ENCODE peak calls at places on chromosome 9, in four cellular contexts. S is WTC11, T is K562, U is GM12878. K is an unnamed sample.

GRCh38 chr9:122944960-122945888 is 4.4 kb downstream of the RABGAP1 start:
- DNase-seq in U (no peak), T (no peak), S (no peak), K (no peak)

GRCh38 chr9:21830589-21830988 is 28.2 kb downstream of the MTAP start:
- DNase-seq in U (no peak), S (no peak), T (no peak), K (no peak)

GRCh38 chr9:89674667-89675402 is 70.0 kb downstream of the GADD45G start:
- DNase-seq in U (no peak), T (no peak), S (peak), K (no peak)

GRCh38 chr9:126692041-126692758 is 78.5 kb downstream of the LMX1B start:
- DNase-seq in U (no peak), S (peak), T (no peak), K (no peak)

GRCh38 chr9:92170848-92171247 is 55.6 kb upstream of the SPTLC1 start:
- DNase-seq in U (no peak), S (no peak), T (no peak), K (no peak)

GRCh38 chr9:71355884-71356283 is 234.5 kb upstream of the TRPM3 start:
- DNase-seq in U (no peak), S (peak), T (no peak), K (peak)

GRCh38 chr9:104881991-104882555 is 45.9 kb downstream of the ABCA1 start:
- DNase-seq in U (no peak), S (no peak), T (no peak), K (no peak)

GRCh38 chr9:33263936-33264472 is 504 bp downstream of the BAG1 start:
- DNase-seq in S (no peak), U (no peak), T (no peak), K (peak)

GRCh38 chr9:137023583-137023991 is 4.5 kb downstream of the ABCA2 start:
- DNase-seq in S (no peak), T (no peak), U (no peak), K (no peak)

DNA sequence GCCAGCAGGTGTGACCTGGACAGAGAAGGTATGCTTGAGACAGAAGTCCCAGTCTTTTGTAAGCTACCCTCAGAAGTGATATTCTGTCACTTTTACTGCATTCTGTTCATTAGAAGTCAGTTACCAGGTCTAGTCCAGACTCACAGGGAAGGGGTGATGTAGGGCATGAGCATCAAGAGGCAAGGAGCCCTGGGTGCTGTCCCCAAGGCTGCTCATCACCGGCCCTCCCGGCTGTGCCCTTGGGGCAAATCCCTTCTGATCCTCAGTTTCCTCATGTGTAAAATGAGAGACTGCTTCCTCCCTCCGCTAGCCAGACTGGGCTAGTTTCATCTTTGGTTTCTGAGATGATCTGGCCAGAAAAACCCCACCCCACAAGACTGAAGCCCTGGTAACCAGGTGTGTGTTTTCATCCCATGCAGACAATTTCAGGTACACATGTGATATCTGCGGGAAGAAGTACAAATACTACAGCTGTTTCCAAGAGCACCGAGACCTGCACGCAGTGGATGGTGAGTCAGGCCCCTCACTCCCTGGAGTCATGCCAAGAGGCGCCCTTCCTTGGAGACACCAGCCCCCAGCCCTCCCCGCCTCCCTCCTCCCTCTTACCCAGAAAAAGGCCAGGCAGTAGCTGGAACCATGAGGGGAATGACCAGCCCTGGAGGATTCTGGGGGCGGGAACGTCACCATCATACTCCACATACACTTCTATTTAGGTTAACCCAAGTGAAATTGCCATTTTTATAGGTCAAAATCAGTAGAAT is 71.0 kb downstream of the AMBP start:
- DNase-seq in S (peak), U (no peak), T (no peak), K (no peak)
- TF ChIP-seq CREM in S (no peak), U (no peak), T (no peak), K (no peak)

GRCh38 chr9:131585375-131585774 is 40.1 kb downstream of the PRRT1B start:
- DNase-seq in T (no peak), S (no peak), U (no peak), K (no peak)
- TF ChIP-seq CREM in T (no peak), S (no peak), U (no peak), K (no peak)

GRCh38 chr9:117000834-117001233 is 313.7 kb downstream of the TRIM32 start:
- DNase-seq in T (no peak), U (no peak), S (no peak), K (no peak)

GRCh38 chr9:116992870-116993269 is 305.8 kb downstream of the TRIM32 start:
- DNase-seq in T (no peak), U (no peak), S (no peak), K (no peak)

GRCh38 chr9:117002686-117003085 is 315.6 kb downstream of the TRIM32 start:
- DNase-seq in U (no peak), S (no peak), T (no peak), K (no peak)

GRCh38 chr9:117000196-117000723 is 313.2 kb downstream of the TRIM32 start:
- DNase-seq in T (no peak), S (no peak), U (no peak), K (no peak)

GRCh38 chr9:116998305-116998704 is 311.2 kb downstream of the TRIM32 start:
- DNase-seq in S (peak), U (no peak), T (no peak), K (no peak)
- TF ChIP-seq CREM in S (no peak), U (no peak), T (no peak), K (no peak)

GRCh38 chr9:113398796-113399195 is 2.3 kb downstream of the ALAD start:
- DNase-seq in S (no peak), U (no peak), T (no peak), K (no peak)

GRCh38 chr9:113393281-113393680 is 7.8 kb downstream of the ALAD start:
- DNase-seq in U (no peak), T (no peak), S (no peak), K (no peak)

GRCh38 chr9:113399646-113400200 is 1.4 kb downstream of the ALAD start:
- DNase-seq in S (no peak), T (no peak), U (no peak), K (no peak)

GRCh38 chr9:113395000-113395861 is 5.9 kb downstream of the ALAD start:
- DNase-seq in T (no peak), U (no peak), S (no peak), K (peak)

DNA sequence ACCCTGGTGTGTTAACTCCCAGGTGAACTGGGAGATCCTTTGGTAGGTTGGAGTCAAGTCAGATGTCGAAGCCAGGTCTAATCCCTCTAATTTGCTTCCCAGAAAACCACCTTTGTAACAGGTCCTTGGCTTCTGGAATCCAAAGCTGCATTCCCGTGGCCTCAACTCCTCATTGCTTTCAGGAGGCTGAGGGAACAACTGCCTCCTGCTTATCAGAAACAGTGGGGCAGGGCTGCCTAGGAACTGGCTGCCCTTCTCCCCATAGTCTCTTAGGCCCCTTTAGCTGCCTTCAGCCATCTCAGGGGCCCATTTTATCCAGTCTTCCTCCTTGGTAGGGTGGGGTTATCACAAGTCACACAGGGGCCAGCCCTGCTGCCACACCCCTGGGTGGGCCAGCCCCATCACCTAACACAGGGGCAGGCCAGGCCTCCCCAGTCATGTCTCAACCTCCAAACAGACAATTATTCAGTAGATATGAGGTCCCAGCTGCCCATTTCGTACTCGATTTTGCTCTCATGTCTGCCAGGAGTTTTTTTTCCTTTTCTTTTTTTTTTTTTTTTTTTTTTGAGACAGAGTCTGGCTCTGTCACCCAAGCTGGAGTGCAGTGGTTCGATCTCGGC is 3.9 kb downstream of the ALAD start:
- DNase-seq in S (no peak), T (peak), U (no peak), K (no peak)
- TF ChIP-seq CREM in S (no peak), T (no peak), U (no peak), K (no peak)

DNA sequence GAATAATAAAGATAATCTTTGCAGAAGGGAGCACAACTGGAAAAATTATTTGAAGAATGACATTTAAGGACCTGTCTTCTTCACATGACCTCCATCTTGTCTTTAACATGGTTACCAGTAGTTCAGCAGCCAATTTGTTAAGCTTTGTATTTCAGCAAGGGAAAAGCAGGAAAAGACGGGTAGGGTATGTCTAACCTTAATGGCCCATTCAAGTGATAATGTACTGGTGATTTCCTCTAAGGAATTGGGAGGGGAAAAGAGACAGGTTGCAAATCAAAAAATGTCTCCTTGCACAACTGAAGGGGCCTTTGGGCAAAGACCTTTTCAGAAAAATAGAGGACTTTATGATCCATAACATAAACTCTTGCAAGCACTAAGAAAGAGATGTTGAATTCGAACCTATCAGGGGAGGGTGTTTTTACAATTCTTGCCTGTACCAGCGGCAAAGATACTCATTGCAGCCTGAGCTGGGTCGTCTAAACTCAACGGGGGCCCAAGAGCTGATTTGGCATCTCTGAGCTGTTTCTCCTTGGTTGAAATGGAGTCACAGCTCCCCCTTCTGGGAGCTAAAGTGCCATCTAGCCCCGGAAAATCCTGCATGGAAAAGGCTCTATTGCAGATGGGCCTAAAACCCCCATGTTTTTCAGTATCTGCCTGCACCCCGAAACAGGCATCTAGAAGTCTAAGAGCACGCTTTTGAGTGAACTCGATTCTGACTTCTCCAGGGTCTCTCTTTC is 3.8 kb downstream of the BRINP1 start:
- DNase-seq in U (no peak), S (peak), T (peak), K (peak)
- TF ChIP-seq CREM in U (no peak), S (no peak), T (no peak), K (no peak)

GRCh38 chr9:36928210-36928609 is 105.9 kb downstream of the PAX5 start:
- DNase-seq in U (no peak), S (no peak), T (no peak), K (no peak)
- TF ChIP-seq CREM in U (no peak), S (no peak), T (no peak), K (no peak)

K was measured in HepG2.